ENCODE peak calls at places on chromosomes 4 and X, in five cellular contexts. One of them, this sample, is unnamed.

GRCh38 chrX:139967300-139967699 is 2.0 kb upstream of the CXorf66 start:
- DNase-seq in mesendoderm: peak
- DNase-seq in mesenchymal stem cell: no peak
- DNase-seq in neuronal stem cell: no peak
- DNase-seq in H9: no peak
- DNase-seq in this sample: no peak

GRCh38 chr4:1807258-1807777 is 14.2 kb downstream of the FGFR3 start:
- DNase-seq in mesendoderm: no peak
- DNase-seq in mesenchymal stem cell: peak
- DNase-seq in neuronal stem cell: no peak
- DNase-seq in H9: no peak
- DNase-seq in this sample: no peak

GRCh38 chr4:156335721-156336120 is 382.1 kb upstream of the CTSO start:
- DNase-seq in mesendoderm: no peak
- DNase-seq in mesenchymal stem cell: no peak
- DNase-seq in neuronal stem cell: no peak
- DNase-seq in H9: no peak
- DNase-seq in this sample: no peak

GRCh38 chr4:37604464-37604863 is 81.7 kb downstream of the RELL1 start:
- DNase-seq in mesendoderm: no peak
- DNase-seq in mesenchymal stem cell: peak
- DNase-seq in neuronal stem cell: no peak
- DNase-seq in H9: no peak
- DNase-seq in this sample: peak

GRCh38 chr4:3875466-3875865 is 109.3 kb downstream of the ADRA2C start:
- DNase-seq in mesendoderm: no peak
- DNase-seq in mesenchymal stem cell: no peak
- DNase-seq in neuronal stem cell: no peak
- DNase-seq in H9: no peak
- DNase-seq in this sample: no peak

GRCh38 chr4:89438102-89438831 is 130.7 kb upstream of the GPRIN3 start:
- DNase-seq in mesendoderm: peak
- DNase-seq in mesenchymal stem cell: peak
- DNase-seq in neuronal stem cell: no peak
- DNase-seq in H9: peak
- DNase-seq in this sample: peak

GRCh38 chr4:100816646-100817045 is 298.8 kb upstream of the EMCN start:
- DNase-seq in mesendoderm: no peak
- DNase-seq in mesenchymal stem cell: peak
- DNase-seq in neuronal stem cell: no peak
- DNase-seq in H9: no peak
- DNase-seq in this sample: no peak

GRCh38 chr4:108272046-108272445 is 103.3 kb upstream of the LEF1 start:
- DNase-seq in mesendoderm: no peak
- DNase-seq in mesenchymal stem cell: peak
- DNase-seq in neuronal stem cell: no peak
- DNase-seq in H9: no peak
- DNase-seq in this sample: peak

GRCh38 chr4:124738994-124739393 is 26.5 kb upstream of the ANKRD50 start:
- DNase-seq in mesendoderm: peak
- DNase-seq in mesenchymal stem cell: no peak
- DNase-seq in neuronal stem cell: peak
- DNase-seq in H9: peak
- DNase-seq in this sample: no peak

GRCh38 chrX:149074429-149074828 is 430.7 kb downstream of the IDS start:
- DNase-seq in mesendoderm: peak
- DNase-seq in mesenchymal stem cell: peak
- DNase-seq in neuronal stem cell: no peak
- DNase-seq in H9: no peak
- DNase-seq in this sample: no peak

GRCh38 chrX:46376246-46376885 is 168.9 kb downstream of the ZNF674 start:
- DNase-seq in mesendoderm: peak
- DNase-seq in mesenchymal stem cell: peak
- DNase-seq in neuronal stem cell: peak
- DNase-seq in H9: peak
- DNase-seq in this sample: peak

GRCh38 chr4:15964159-15964558 is 1.2 kb upstream of the FGFBP2 start:
- DNase-seq in mesendoderm: peak
- DNase-seq in mesenchymal stem cell: no peak
- DNase-seq in neuronal stem cell: no peak
- DNase-seq in H9: peak
- DNase-seq in this sample: no peak

GRCh38 chr4:54719378-54719777 is 61.6 kb downstream of the KIT start:
- DNase-seq in mesendoderm: peak
- DNase-seq in mesenchymal stem cell: no peak
- DNase-seq in neuronal stem cell: no peak
- DNase-seq in H9: no peak
- DNase-seq in this sample: peak

GRCh38 chr4:89218587-89218986 is 89.0 kb downstream of the GPRIN3 start:
- DNase-seq in mesendoderm: no peak
- DNase-seq in mesenchymal stem cell: no peak
- DNase-seq in neuronal stem cell: no peak
- DNase-seq in H9: no peak
- DNase-seq in this sample: no peak

GRCh38 chr4:123398151-123398802 is 1.7 kb downstream of the SPRY1 start:
- DNase-seq in mesendoderm: peak
- DNase-seq in mesenchymal stem cell: peak
- DNase-seq in neuronal stem cell: peak
- DNase-seq in H9: peak
- DNase-seq in this sample: peak

GRCh38 chr4:78298618-78299017 is 241.5 kb downstream of the FRAS1 start:
- DNase-seq in mesendoderm: no peak
- DNase-seq in mesenchymal stem cell: no peak
- DNase-seq in neuronal stem cell: no peak
- DNase-seq in H9: no peak
- DNase-seq in this sample: peak

GRCh38 chrX:154096140-154097002 is 1.1 kb downstream of the MECP2 start:
- DNase-seq in mesendoderm: no peak
- DNase-seq in mesenchymal stem cell: peak
- DNase-seq in neuronal stem cell: no peak
- DNase-seq in H9: no peak
- DNase-seq in this sample: peak

GRCh38 chr4:106048250-106048931 is 153.1 kb downstream of the NPNT start:
- DNase-seq in mesendoderm: no peak
- DNase-seq in mesenchymal stem cell: peak
- DNase-seq in neuronal stem cell: peak
- DNase-seq in H9: no peak
- DNase-seq in this sample: peak

GRCh38 chr4:76802546-76803021 is 95.4 kb downstream of the SOWAHB start:
- DNase-seq in mesendoderm: peak
- DNase-seq in mesenchymal stem cell: peak
- DNase-seq in neuronal stem cell: no peak
- DNase-seq in H9: peak
- DNase-seq in this sample: peak

GRCh38 chr4:68304731-68305130 is 45.2 kb downstream of the YTHDC1 start:
- DNase-seq in mesendoderm: no peak
- DNase-seq in mesenchymal stem cell: no peak
- DNase-seq in neuronal stem cell: no peak
- DNase-seq in H9: no peak
- DNase-seq in this sample: no peak

GRCh38 chr4:91256043-91256442 is 1047.7 kb upstream of the GRID2 start:
- DNase-seq in mesendoderm: peak
- DNase-seq in mesenchymal stem cell: no peak
- DNase-seq in neuronal stem cell: no peak
- DNase-seq in H9: peak
- DNase-seq in this sample: no peak

GRCh38 chr4:56803473-56803872 is 18.0 kb downstream of the SPINK2 start:
- DNase-seq in mesendoderm: no peak
- DNase-seq in mesenchymal stem cell: peak
- DNase-seq in neuronal stem cell: no peak
- DNase-seq in H9: no peak
- DNase-seq in this sample: no peak

GRCh38 chr4:176319237-176319703 is 496 bp upstream of the SPCS3 start:
- DNase-seq in mesendoderm: no peak
- DNase-seq in mesenchymal stem cell: no peak
- DNase-seq in neuronal stem cell: no peak
- DNase-seq in H9: no peak
- DNase-seq in this sample: no peak

GRCh38 chr4:176320340-176320975 is 692 bp downstream of the SPCS3 start:
- DNase-seq in mesendoderm: peak
- DNase-seq in mesenchymal stem cell: peak
- DNase-seq in neuronal stem cell: peak
- DNase-seq in H9: peak
- DNase-seq in this sample: peak

GRCh38 chr4:176320976-176321361 is 1.2 kb downstream of the SPCS3 start:
- DNase-seq in mesendoderm: no peak
- DNase-seq in mesenchymal stem cell: peak
- DNase-seq in neuronal stem cell: no peak
- DNase-seq in H9: no peak
- DNase-seq in this sample: no peak

GRCh38 chr4:176321589-176321988 is 1.8 kb downstream of the SPCS3 start:
- DNase-seq in mesendoderm: no peak
- DNase-seq in mesenchymal stem cell: no peak
- DNase-seq in neuronal stem cell: no peak
- DNase-seq in H9: no peak
- DNase-seq in this sample: no peak

DNA sequence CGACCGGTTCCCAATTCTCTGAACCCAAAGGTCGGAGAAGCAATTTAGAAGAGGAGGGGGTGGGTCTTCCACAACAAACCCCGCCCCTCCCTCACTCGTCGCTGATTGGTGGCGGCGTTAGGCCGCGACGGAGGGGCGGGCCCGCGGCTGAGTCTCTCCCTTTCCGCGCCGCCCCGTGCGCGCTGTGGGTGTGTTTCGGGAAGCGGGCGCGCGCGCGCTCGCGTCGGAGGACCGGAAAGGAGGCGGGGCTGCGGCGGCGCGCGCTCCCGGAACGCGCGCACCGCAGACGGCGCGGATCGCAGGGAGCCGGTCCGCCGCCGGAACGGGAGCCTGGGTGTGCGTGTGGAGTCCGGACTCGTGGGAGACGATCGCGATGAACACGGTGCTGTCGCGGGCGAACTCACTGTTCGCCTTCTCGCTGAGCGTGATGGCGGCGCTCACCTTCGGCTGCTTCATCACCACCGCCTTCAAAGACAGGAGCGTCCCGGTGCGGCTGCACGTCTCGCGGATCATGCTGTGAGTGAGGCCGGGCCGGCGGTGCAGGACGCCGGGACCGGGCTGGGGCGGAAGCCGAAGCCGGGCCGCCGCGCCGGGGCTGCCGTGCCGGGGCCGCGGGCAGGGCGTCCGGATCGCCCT is at the start of gene SPCS3:
- DNase-seq in mesendoderm: peak
- DNase-seq in mesenchymal stem cell: peak
- DNase-seq in neuronal stem cell: peak
- DNase-seq in H9: peak
- DNase-seq in this sample: peak
- H4K8ac ChIP-seq in mesendoderm: no peak
- H4K8ac ChIP-seq in mesenchymal stem cell: peak
- H4K8ac ChIP-seq in neuronal stem cell: no peak
- H4K8ac ChIP-seq in H9: no peak
- H4K8ac ChIP-seq in this sample: peak

GRCh38 chr4:152937535-152938236 is 1.6 kb downstream of the FHDC1 start:
- DNase-seq in mesendoderm: no peak
- DNase-seq in mesenchymal stem cell: peak
- DNase-seq in neuronal stem cell: peak
- DNase-seq in H9: no peak
- DNase-seq in this sample: peak

GRCh38 chr4:152936446-152937279 is 540 bp downstream of the FHDC1 start:
- DNase-seq in mesendoderm: peak
- DNase-seq in mesenchymal stem cell: peak
- DNase-seq in neuronal stem cell: peak
- DNase-seq in H9: peak
- DNase-seq in this sample: peak

GRCh38 chr4:152935138-152935537 is 985 bp upstream of the FHDC1 start:
- DNase-seq in mesendoderm: peak
- DNase-seq in mesenchymal stem cell: peak
- DNase-seq in neuronal stem cell: peak
- DNase-seq in H9: peak
- DNase-seq in this sample: no peak

GRCh38 chr4:152937280-152937534 is 1.1 kb downstream of the FHDC1 start:
- DNase-seq in mesendoderm: no peak
- DNase-seq in mesenchymal stem cell: no peak
- DNase-seq in neuronal stem cell: no peak
- DNase-seq in H9: no peak
- DNase-seq in this sample: no peak

GRCh38 chr4:152935661-152936445 is at the start of gene FHDC1:
- DNase-seq in mesendoderm: peak
- DNase-seq in mesenchymal stem cell: peak
- DNase-seq in neuronal stem cell: peak
- DNase-seq in H9: peak
- DNase-seq in this sample: no peak
- H4K8ac ChIP-seq in mesendoderm: no peak
- H4K8ac ChIP-seq in mesenchymal stem cell: no peak
- H4K8ac ChIP-seq in neuronal stem cell: peak
- H4K8ac ChIP-seq in H9: no peak
- H4K8ac ChIP-seq in this sample: no peak

GRCh38 chr4:162410854-162411253 is 247.1 kb upstream of the FSTL5 start:
- DNase-seq in mesendoderm: no peak
- DNase-seq in mesenchymal stem cell: no peak
- DNase-seq in neuronal stem cell: no peak
- DNase-seq in H9: no peak
- DNase-seq in this sample: no peak

GRCh38 chr4:162409048-162409447 is 245.2 kb upstream of the FSTL5 start:
- DNase-seq in mesendoderm: no peak
- DNase-seq in mesenchymal stem cell: no peak
- DNase-seq in neuronal stem cell: no peak
- DNase-seq in H9: no peak
- DNase-seq in this sample: no peak

GRCh38 chr4:162403956-162404355 is 240.2 kb upstream of the FSTL5 start:
- DNase-seq in mesendoderm: no peak
- DNase-seq in mesenchymal stem cell: no peak
- DNase-seq in neuronal stem cell: no peak
- DNase-seq in H9: no peak
- DNase-seq in this sample: no peak

GRCh38 chr4:162406637-162407370 is 243.0 kb upstream of the FSTL5 start:
- DNase-seq in mesendoderm: no peak
- DNase-seq in mesenchymal stem cell: no peak
- DNase-seq in neuronal stem cell: no peak
- DNase-seq in H9: no peak
- DNase-seq in this sample: no peak

GRCh38 chr4:162408309-162408708 is 244.5 kb upstream of the FSTL5 start:
- DNase-seq in mesendoderm: no peak
- DNase-seq in mesenchymal stem cell: no peak
- DNase-seq in neuronal stem cell: no peak
- DNase-seq in H9: no peak
- DNase-seq in this sample: no peak
- H4K8ac ChIP-seq in mesendoderm: no peak
- H4K8ac ChIP-seq in mesenchymal stem cell: no peak
- H4K8ac ChIP-seq in neuronal stem cell: no peak
- H4K8ac ChIP-seq in H9: no peak
- H4K8ac ChIP-seq in this sample: no peak

DNA sequence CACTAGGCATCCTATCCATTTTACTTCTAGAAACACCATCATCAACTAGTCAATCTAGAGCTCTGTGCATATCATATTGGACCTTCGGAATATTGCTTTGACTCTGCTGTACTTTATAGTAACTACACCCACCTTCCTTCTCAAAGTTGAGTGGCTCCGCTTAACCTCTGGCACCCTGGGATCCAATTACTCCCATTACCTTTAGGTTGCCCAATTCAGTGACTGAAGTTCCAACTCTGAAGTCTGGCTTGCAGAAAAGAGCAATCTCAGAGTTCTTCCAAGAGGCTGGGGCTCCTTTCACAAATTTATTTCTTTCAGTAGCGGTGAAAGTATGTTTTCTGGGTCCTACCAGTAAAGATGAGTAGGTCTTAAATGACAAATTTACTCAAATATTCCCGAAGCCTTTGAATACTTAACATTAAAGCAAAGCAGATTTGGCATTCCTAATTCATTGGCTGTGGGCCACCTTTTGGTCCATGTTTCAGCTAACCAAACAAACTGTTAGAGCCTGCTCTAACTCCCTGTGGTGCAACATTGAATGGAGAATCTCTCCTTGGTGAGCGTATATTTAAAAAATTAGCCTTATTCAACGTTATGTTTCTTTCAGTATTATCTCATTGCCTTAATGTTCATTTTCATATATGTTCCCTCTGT is 1215.8 kb downstream of the RAPGEF2 start:
- DNase-seq in mesendoderm: no peak
- DNase-seq in mesenchymal stem cell: no peak
- DNase-seq in neuronal stem cell: no peak
- DNase-seq in H9: no peak
- DNase-seq in this sample: no peak
- H4K8ac ChIP-seq in mesendoderm: no peak
- H4K8ac ChIP-seq in mesenchymal stem cell: no peak
- H4K8ac ChIP-seq in neuronal stem cell: no peak
- H4K8ac ChIP-seq in H9: no peak
- H4K8ac ChIP-seq in this sample: no peak

This sample was measured in IMR-90.